ENCODE peak calls at places on chromosomes 6 and 20, in five cellular contexts. X, L, W, V and Q are unnamed samples.

GRCh38 chr6:169168706-169169105 is 84.9 kb downstream of the THBS2 start:
- DNase-seq in X (no peak), L (no peak), W (no peak), V (peak; percentile 40), Q (no peak)

GRCh38 chr6:4879724-4880372 is 103.6 kb downstream of the CDYL start:
- DNase-seq in X (peak; percentile 67), L (no peak), W (no peak), V (no peak), Q (no peak)

GRCh38 chr6:10874207-10874606 is 7.6 kb downstream of the GCM2 start:
- DNase-seq in X (no peak), L (no peak), W (no peak), V (no peak), Q (no peak)

GRCh38 chr20:33862709-33863403 is 51.7 kb downstream of the CHMP4B start:
- DNase-seq in X (peak; percentile 90), L (peak; percentile 21), W (peak; percentile 86), V (peak; percentile 90), Q (peak; percentile 82)

GRCh38 chr6:105849741-105850140 is 236.4 kb upstream of the PRDM1 start:
- DNase-seq in X (no peak), L (no peak), W (no peak), V (no peak), Q (peak; percentile 16)

GRCh38 chr6:11423072-11423471 is 114.5 kb upstream of the TMEM170B start:
- DNase-seq in X (no peak), L (no peak), W (no peak), V (no peak), Q (no peak)

GRCh38 chr20:62489186-62489939 is 13.6 kb upstream of the GATA5 start:
- DNase-seq in X (no peak), L (peak; percentile 52), W (no peak), V (no peak), Q (no peak)

GRCh38 chr6:122651031-122651430 is 40.8 kb downstream of the PKIB start:
- DNase-seq in X (no peak), L (no peak), W (no peak), V (no peak), Q (no peak)

GRCh38 chr6:12312736-12313135 is 22.6 kb downstream of the EDN1 start:
- DNase-seq in X (no peak), L (no peak), W (no peak), V (no peak), Q (no peak)

GRCh38 chr6:19719691-19720127 is 117.5 kb upstream of the ID4 start:
- DNase-seq in X (no peak), L (no peak), W (peak; percentile 54), V (peak; percentile 15), Q (peak; percentile 87)

GRCh38 chr6:90286884-90287488 is 9.7 kb downstream of the BACH2 start:
- DNase-seq in X (peak; percentile 89), L (peak; percentile 25), W (peak; percentile 87), V (peak; percentile 41), Q (peak; percentile 79)

GRCh38 chr20:42191140-42191860 is 573.1 kb upstream of the CHD6 start:
- DNase-seq in X (no peak), L (no peak), W (peak; percentile 43), V (no peak), Q (peak; percentile 26)

GRCh38 chr6:19988555-19988954 is 151.4 kb downstream of the ID4 start:
- DNase-seq in X (no peak), L (no peak), W (no peak), V (no peak), Q (peak; percentile 68)

GRCh38 chr20:25227317-25227831 is 20.5 kb upstream of the PYGB start:
- DNase-seq in X (no peak), L (peak; percentile 29), W (no peak), V (no peak), Q (no peak)

GRCh38 chr20:7748624-7749023 is 191.6 kb downstream of the HAO1 start:
- DNase-seq in X (no peak), L (no peak), W (no peak), V (no peak), Q (no peak)

GRCh38 chr6:64034840-64035656 is 399.4 kb downstream of the PHF3 start:
- DNase-seq in X (no peak), L (no peak), W (no peak), V (no peak), Q (no peak)

GRCh38 chr20:23082846-23083552 is 3.1 kb downstream of the CD93 start:
- DNase-seq in X (no peak), L (no peak), W (peak; percentile 48), V (no peak), Q (no peak)

GRCh38 chr6:5499644-5500306 is 238.5 kb downstream of the FARS2 start:
- DNase-seq in X (no peak), L (no peak), W (no peak), V (no peak), Q (no peak)

GRCh38 chr20:48667889-48668413 is 159.8 kb downstream of the PREX1 start:
- DNase-seq in X (no peak), L (no peak), W (no peak), V (no peak), Q (no peak)

GRCh38 chr20:45583502-45583901 is 4.4 kb upstream of the WFDC8 start:
- DNase-seq in X (no peak), L (no peak), W (peak; percentile 36), V (no peak), Q (peak; percentile 24)

GRCh38 chr20:38392356-38392755 is 42.8 kb downstream of the SNHG17 start:
- DNase-seq in X (no peak), L (no peak), W (no peak), V (no peak), Q (no peak)

GRCh38 chr6:13451181-13451700 is 36.2 kb downstream of the GFOD1 start:
- DNase-seq in X (no peak), L (no peak), W (no peak), V (no peak), Q (no peak)

GRCh38 chr20:9110916-9111432 is 42.1 kb downstream of the PLCB4 start:
- DNase-seq in X (no peak), L (no peak), W (no peak), V (no peak), Q (no peak)

GRCh38 chr6:23175391-23175790 is 606.0 kb downstream of the HDGFL1 start:
- DNase-seq in X (no peak), L (no peak), W (no peak), V (no peak), Q (no peak)

GRCh38 chr20:20568604-20569205 is 143.7 kb downstream of the RALGAPA2 start:
- DNase-seq in X (peak; percentile 58), L (peak; percentile 10), W (no peak), V (peak; percentile 31), Q (peak; percentile 60)

GRCh38 chr6:11535801-11536230 is 1.7 kb upstream of the TMEM170B start:
- DNase-seq in X (no peak), L (peak; percentile 57), W (no peak), V (no peak), Q (no peak)

GRCh38 chr6:12246900-12247299 is 43.3 kb upstream of the EDN1 start:
- DNase-seq in X (no peak), L (no peak), W (no peak), V (no peak), Q (no peak)

GRCh38 chr6:13624871-13625288 is 9.7 kb downstream of the NOL7 start:
- DNase-seq in X (peak; percentile 67), L (no peak), W (peak; percentile 62), V (peak; percentile 53), Q (peak; percentile 67)

GRCh38 chr20:47011984-47012383 is 117.3 kb downstream of the EYA2 start:
- DNase-seq in X (no peak), L (no peak), W (no peak), V (no peak), Q (no peak)
- H3K4me1 ChIP-seq in X (no peaks in the 10 kb centered on the region), L (no peaks in the 10 kb centered on the region), W (no peaks in the 10 kb centered on the region), V (peaks cover 3% of the 10 kb centered on the region), Q (no peaks in the 10 kb centered on the region)

DNA sequence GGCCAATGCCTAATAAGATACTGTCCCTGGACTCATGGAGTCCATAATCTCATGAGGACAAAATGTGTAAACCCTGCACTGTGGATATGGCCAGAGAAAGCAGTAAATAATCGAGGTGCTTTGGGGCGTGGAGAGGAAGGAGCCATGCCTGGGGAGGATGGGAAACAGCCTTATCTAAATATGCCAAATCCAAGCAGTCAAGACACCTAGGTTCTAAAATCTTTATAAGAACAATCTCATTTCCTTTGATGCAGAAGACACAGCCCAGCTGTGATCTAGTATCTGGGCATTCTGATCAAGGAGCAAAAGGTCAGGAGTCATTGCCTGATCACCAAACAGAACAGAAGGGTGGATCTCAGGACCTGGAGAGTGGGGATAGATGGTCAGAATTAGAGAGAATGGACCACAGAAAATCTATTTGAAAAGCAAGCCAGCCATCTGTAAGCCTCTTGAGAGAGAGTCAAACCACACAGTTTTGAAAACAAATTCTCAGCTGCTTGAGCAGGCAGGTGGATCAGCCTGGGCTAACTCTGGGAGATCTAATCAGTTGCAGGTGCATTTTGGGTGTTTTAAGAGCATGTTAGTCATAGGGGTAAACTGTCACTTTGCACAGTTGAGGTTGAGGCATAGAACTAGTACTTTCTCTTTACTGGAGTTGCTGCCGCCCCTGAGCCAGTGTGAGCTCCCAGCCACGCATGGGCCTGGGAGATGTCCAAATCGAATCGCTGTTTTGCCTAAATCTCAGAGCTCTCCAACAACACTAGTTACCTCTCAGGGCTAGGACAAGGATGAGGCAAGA is 130.8 kb upstream of the TNFAIP3 start:
- DNase-seq in X (peak; percentile 62), L (no peak), W (no peak), V (no peak), Q (no peak)
- H2AFZ ChIP-seq in X (peak overlapping the region; percentile 1), L (no peak overlapping the region), W (no peak overlapping the region), V (no peak overlapping the region), Q (peak overlapping the region; percentile 15)

DNA sequence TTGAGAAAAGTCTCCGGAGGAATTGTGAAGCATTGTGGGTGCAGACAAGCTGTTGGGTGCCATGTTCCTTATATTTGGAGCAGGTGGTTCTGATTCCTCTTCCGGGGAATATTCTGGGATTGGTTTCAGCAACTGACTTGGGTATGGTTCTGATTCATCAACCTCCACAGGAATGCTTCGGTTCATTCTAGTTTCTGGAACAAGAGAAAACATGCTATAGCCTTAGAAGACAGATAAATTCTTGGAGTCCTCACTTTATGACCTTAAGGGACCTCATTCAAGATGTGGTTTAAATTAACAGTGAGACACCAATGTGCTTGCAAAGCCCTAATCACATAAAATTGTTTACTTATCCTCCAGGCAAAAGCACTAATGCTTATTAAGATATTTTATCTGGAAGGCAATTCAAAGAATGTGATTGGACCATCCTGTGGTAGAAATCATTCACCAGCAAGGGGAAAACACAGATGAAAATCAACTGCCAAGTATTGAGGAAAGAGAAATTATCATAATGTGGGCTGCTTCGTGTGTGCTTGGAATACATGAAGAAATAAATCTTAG is 13.7 kb downstream of the TRAF3IP2 start:
- DNase-seq in X (no peak), L (no peak), W (no peak), V (peak; percentile 53), Q (no peak)
- H3K4me1 ChIP-seq in X (no peaks in the 10 kb centered on the region), L (peaks cover 69% of the 10 kb centered on the region), W (peaks cover 2% of the 10 kb centered on the region), V (peaks cover 33% of the 10 kb centered on the region), Q (peaks cover 13% of the 10 kb centered on the region)

GRCh38 chr20:4812216-4812615 is 90.5 kb downstream of the PRND start:
- DNase-seq in X (peak; percentile 37), L (no peak), W (no peak), V (no peak), Q (no peak)
- H2AFZ ChIP-seq in X (peak overlapping the region; percentile 16), L (no peak overlapping the region), W (no peak overlapping the region), V (no peak overlapping the region), Q (no peak overlapping the region)